ENCODE peak calls at places on chromosomes 13 and 19, in seven cellular contexts. A is HCT116, H is upper lobe of left lung, V is stomach, B is transverse colon, E is H1, D is K562. T is an unnamed sample.

GRCh38 chr13:20570540-20570939 is 3.6 kb downstream of the IFT88 start:
- DNase-seq in A (no peak), E (no peak), V (no peak), D (no peak), B (no peak), H (no peak), T (no peak)

GRCh38 chr13:26184791-26185250 is 37.3 kb downstream of the RNF6 start:
- DNase-seq in V (peak; percentile 69), E (peak; percentile 70), D (peak; percentile 33), H (no peak), B (peak; percentile 72), A (peak; percentile 39), T (peak; percentile 30)

GRCh38 chr19:6769006-6769637 is 1.9 kb upstream of the SH2D3A start:
- DNase-seq in E (peak; percentile 56), A (no peak), H (no peak), V (no peak), B (no peak), D (peak; percentile 61), T (no peak)

GRCh38 chr13:109668433-109669233 is 117.8 kb downstream of the IRS2 start:
- DNase-seq in A (no peak), E (no peak), V (peak; percentile 17), D (no peak), B (no peak), H (no peak), T (no peak)

GRCh38 chr13:98613591-98613990 is 36.7 kb upstream of the STK24 start:
- DNase-seq in B (no peak), A (no peak), D (no peak), V (no peak), E (no peak), H (no peak), T (no peak)

GRCh38 chr19:54332149-54332548 is 6.8 kb downstream of the LILRA4 start:
- DNase-seq in H (no peak), V (no peak), A (no peak), D (no peak), B (no peak), E (no peak), T (no peak)

GRCh38 chr13:65292488-65292901 is 1937.6 kb downstream of the PCDH9 start:
- DNase-seq in B (no peak), E (no peak), H (no peak), D (no peak), A (no peak), V (no peak), T (no peak)

GRCh38 chr19:35719402-35720162 is 1.8 kb downstream of the KMT2B start:
- DNase-seq in D (no peak), E (no peak), V (no peak), H (peak; percentile 78), A (no peak), B (no peak), T (no peak)

GRCh38 chr13:111262715-111263114 is 57.7 kb upstream of the TEX29 start:
- DNase-seq in A (no peak), B (no peak), E (peak; percentile 35), V (no peak), D (no peak), H (no peak), T (no peak)

GRCh38 chr19:4910594-4911273 is 1.4 kb downstream of the UHRF1 start:
- DNase-seq in B (peak; percentile 31), D (peak; percentile 62), E (no peak), V (no peak), A (no peak), H (no peak), T (no peak)

GRCh38 chr13:110651726-110652230 is 36.4 kb downstream of the NAXD start:
- DNase-seq in E (no peak), A (no peak), H (no peak), V (no peak), B (no peak), D (no peak), T (no peak)

GRCh38 chr19:11267316-11268085 is 5.2 kb upstream of the DOCK6 start:
- DNase-seq in D (peak; percentile 15), V (no peak), E (no peak), H (no peak), A (no peak), B (no peak), T (no peak)

GRCh38 chr19:11763117-11763516 is 3.7 kb upstream of the ZNF441 start:
- DNase-seq in A (no peak), D (no peak), V (no peak), E (no peak), B (no peak), H (no peak), T (no peak)

GRCh38 chr19:39941615-39942507 is 7.4 kb upstream of the FCGBP start:
- DNase-seq in E (no peak), V (peak; percentile 33), B (peak; percentile 55), D (no peak), A (no peak), H (no peak), T (no peak)

GRCh38 chr13:105139380-105140285 is 1395.8 kb downstream of the EFNB2 start:
- DNase-seq in H (no peak), A (peak; percentile 44), D (no peak), B (peak; percentile 33), V (peak; percentile 27), E (no peak), T (peak; percentile 25)

GRCh38 chr13:44906758-44907157 is 82.5 kb downstream of the NUFIP1 start:
- DNase-seq in E (no peak), V (peak; percentile 69), D (no peak), B (peak; percentile 15), A (no peak), H (no peak), T (no peak)

GRCh38 chr13:102197193-102197592 is 204.7 kb downstream of the FGF14 start:
- DNase-seq in V (no peak), D (no peak), B (no peak), A (no peak), H (no peak), E (no peak), T (no peak)

GRCh38 chr19:55253842-55254624 is 4.8 kb downstream of the PPP6R1 start:
- DNase-seq in H (no peak), A (no peak), D (no peak), B (peak; percentile 69), V (peak; percentile 45), E (no peak), T (peak; percentile 75)

GRCh38 chr13:114038211-114038613 is 64.3 kb upstream of the C13orf46 start:
- DNase-seq in B (no peak), V (no peak), E (no peak), A (no peak), D (no peak), H (peak; percentile 81), T (no peak)

GRCh38 chr13:44259045-44260042 is 114.3 kb upstream of the SERP2 start:
- DNase-seq in H (no peak), V (peak; percentile 41), A (no peak), B (peak; percentile 48), D (peak; percentile 71), E (no peak), T (peak; percentile 28)

GRCh38 chr13:49367640-49368431 is 76.0 kb downstream of the CAB39L start:
- DNase-seq in B (no peak), D (no peak), V (no peak), H (no peak), A (no peak), E (no peak), T (no peak)

GRCh38 chr19:15255359-15255990 is 23.2 kb upstream of the EPHX3 start:
- DNase-seq in B (no peak), V (no peak), D (no peak), H (no peak), A (no peak), E (no peak), T (no peak)

GRCh38 chr13:79282976-79283375 is 123.1 kb downstream of the RBM26 start:
- DNase-seq in H (no peak), B (no peak), D (no peak), V (no peak), E (no peak), A (no peak), T (no peak)

GRCh38 chr19:41434450-41434849 is 5.3 kb downstream of the DMAC2 start:
- DNase-seq in H (no peak), D (no peak), B (no peak), V (no peak), E (no peak), A (no peak), T (no peak)

GRCh38 chr13:46492946-46493345 is 60.0 kb upstream of the LRCH1 start:
- DNase-seq in B (no peak), E (no peak), D (peak; percentile 13), V (no peak), H (no peak), A (peak; percentile 32), T (peak; percentile 25)

GRCh38 chr19:46115396-46116109 is 8.9 kb downstream of the IGFL3 start:
- DNase-seq in D (no peak), H (no peak), B (no peak), E (no peak), A (peak; percentile 33), V (no peak), T (peak; percentile 39)

GRCh38 chr19:44002566-44003460 is at the start of gene ZNF230:
- DNase-seq in E (peak; percentile 75), B (peak; percentile 93), A (peak; percentile 92), D (peak; percentile 89), V (peak; percentile 90), H (peak; percentile 24), T (peak; percentile 55)
- TF ChIP-seq POLR2A in E (no peak), B (peak; percentile 33), A (no peak), D (peak; percentile 74), V (no peak), H (peak; percentile 50), T (no peak)

GRCh38 chr19:37361994-37362393 is 8.9 kb upstream of the ZNF527 start:
- DNase-seq in D (no peak), H (no peak), A (no peak), E (no peak), V (no peak), B (no peak), T (no peak)
- TF ChIP-seq POLR2AphosphoS5 in D (no peak), H (no peak), A (no peak), E (no peak), V (no peak), B (no peak), T (no peak)

DNA sequence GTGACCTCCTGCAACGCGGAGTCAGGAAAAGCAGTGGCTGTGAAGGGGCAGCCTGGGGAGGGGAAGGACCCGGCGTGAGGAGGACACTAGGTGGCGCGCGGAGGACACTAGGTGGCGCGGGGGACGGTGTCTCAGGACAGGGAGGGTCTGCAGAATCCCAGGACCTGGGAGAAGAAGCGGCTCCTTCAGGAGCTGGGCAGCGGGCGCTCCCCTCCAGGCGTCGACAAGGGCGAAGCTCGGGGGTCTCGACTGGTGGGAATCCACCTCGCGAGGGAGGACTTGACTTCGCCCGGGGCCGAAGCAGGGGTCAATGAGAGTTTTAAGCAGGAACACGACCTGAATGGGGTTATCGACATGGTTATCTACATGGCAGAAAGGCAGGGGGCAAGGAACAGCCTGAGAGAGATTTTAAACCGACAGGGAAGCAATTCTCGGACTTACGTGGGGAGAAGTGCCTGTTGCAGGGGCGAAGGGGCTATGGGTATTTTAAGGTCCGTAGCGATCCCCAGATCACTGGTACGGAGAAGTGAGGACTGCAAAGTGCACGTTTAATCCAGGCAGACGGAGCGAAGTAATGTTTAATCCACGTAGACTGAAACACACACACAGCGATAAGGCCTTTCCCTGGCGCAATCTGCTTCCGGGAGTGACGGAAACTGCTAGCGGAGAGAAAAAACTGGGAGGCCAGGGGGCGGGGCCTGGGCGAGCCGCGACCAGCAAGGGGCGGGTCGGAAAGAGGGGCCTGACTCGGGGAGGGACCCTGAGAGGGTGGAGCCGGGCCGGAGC is at the start of gene ZNF616:
- DNase-seq in B (peak; percentile 99), D (peak; percentile 98), H (peak; percentile 99), V (peak; percentile 98), A (peak; percentile 85), E (peak; percentile 99), T (peak; percentile 86)
- TF ChIP-seq POLR2A in B (peak; percentile 86), D (peak; percentile 90), H (no peak), V (no peak), A (no peak), E (peak; percentile 64), T (peak; percentile 72)

GRCh38 chr13:33351324-33351723 is 65.8 kb upstream of the STARD13 start:
- DNase-seq in E (no peak), H (no peak), V (no peak), D (no peak), A (peak; percentile 27), B (peak; percentile 13), T (no peak)
- TF ChIP-seq POLR2AphosphoS5 in E (no peak), H (no peak), V (no peak), D (no peak), A (no peak), B (no peak), T (no peak)